ENCODE peak calls at places on chromosomes 6 and 20, in eight cellular contexts. F, R, V, N, M, D, J and Z are unnamed samples.

GRCh38 chr20:53355790-53356189 is 237.8 kb downstream of the ZNF217 start:
- DNase-seq in F (no peak), R (no peak), V (no peak), N (no peak), M (no peak), D (no peak), J (no peak), Z (no peak)

GRCh38 chr6:150490586-150490985 is 109.1 kb upstream of the PLEKHG1 start:
- DNase-seq in F (no peak), R (no peak), V (no peak), N (no peak), M (no peak), D (peak; percentile 39), J (no peak), Z (peak; percentile 33)

GRCh38 chr6:27795697-27796494 is 116.3 kb downstream of the OR2B2 start:
- DNase-seq in F (peak; percentile 88), R (no peak), V (peak; percentile 93), N (no peak), M (peak; percentile 84), D (peak; percentile 90), J (peak; percentile 95), Z (peak; percentile 94)

GRCh38 chr6:31267504-31268371 is 4.2 kb downstream of the HLA-C start:
- DNase-seq in F (no peak), R (no peak), V (no peak), N (no peak), M (no peak), D (no peak), J (no peak), Z (no peak)

GRCh38 chr20:47258745-47259695 is 97.5 kb downstream of the ZMYND8 start:
- DNase-seq in F (no peak), R (peak; percentile 68), V (peak; percentile 74), N (no peak), M (peak; percentile 48), D (peak; percentile 80), J (peak; percentile 81), Z (no peak)

GRCh38 chr6:138231399-138231886 is 13.2 kb upstream of the PBOV1 start:
- DNase-seq in F (no peak), R (no peak), V (no peak), N (no peak), M (no peak), D (peak; percentile 80), J (no peak), Z (peak; percentile 45)

GRCh38 chr6:119454694-119455093 is 105.1 kb upstream of the MAN1A1 start:
- DNase-seq in F (no peak), R (no peak), V (peak; percentile 12), N (no peak), M (peak; percentile 53), D (no peak), J (peak; percentile 30), Z (no peak)

GRCh38 chr20:57717797-57718196 is 8.0 kb upstream of the PMEPA1 start:
- DNase-seq in F (no peak), R (no peak), V (no peak), N (no peak), M (peak; percentile 77), D (peak; percentile 85), J (no peak), Z (no peak)

GRCh38 chr20:45343867-45344721 is 4.1 kb downstream of the SDC4 start:
- DNase-seq in F (no peak), R (no peak), V (peak; percentile 91), N (no peak), M (peak; percentile 97), D (peak; percentile 94), J (peak; percentile 89), Z (peak; percentile 85)

GRCh38 chr6:158222066-158222465 is 53.9 kb downstream of the GTF2H5 start:
- DNase-seq in F (no peak), R (no peak), V (no peak), N (no peak), M (no peak), D (no peak), J (no peak), Z (no peak)

GRCh38 chr20:59412251-59412650 is 111.8 kb downstream of the EDN3 start:
- DNase-seq in F (no peak), R (no peak), V (no peak), N (no peak), M (no peak), D (no peak), J (no peak), Z (no peak)

GRCh38 chr6:43203718-43204095 is 21.7 kb downstream of the CUL9 start:
- DNase-seq in F (no peak), R (peak; percentile 40), V (no peak), N (no peak), M (no peak), D (no peak), J (no peak), Z (no peak)

GRCh38 chr20:51381557-51381956 is 161.0 kb downstream of the NFATC2 start:
- DNase-seq in F (no peak), R (peak; percentile 40), V (no peak), N (no peak), M (no peak), D (no peak), J (no peak), Z (no peak)

GRCh38 chr6:158972241-158973233 is 27.5 kb downstream of the RSPH3 start:
- DNase-seq in F (peak; percentile 59), R (no peak), V (peak; percentile 77), N (no peak), M (peak; percentile 77), D (peak; percentile 67), J (peak; percentile 81), Z (peak; percentile 74)

GRCh38 chr6:167245586-167245985 is 45.5 kb upstream of the UNC93A start:
- DNase-seq in F (no peak), R (no peak), V (no peak), N (no peak), M (no peak), D (no peak), J (no peak), Z (no peak)

GRCh38 chr20:57263127-57263609 is 3.3 kb downstream of the BMP7 start:
- DNase-seq in F (no peak), R (no peak), V (no peak), N (no peak), M (no peak), D (peak; percentile 8), J (no peak), Z (no peak)

DNA sequence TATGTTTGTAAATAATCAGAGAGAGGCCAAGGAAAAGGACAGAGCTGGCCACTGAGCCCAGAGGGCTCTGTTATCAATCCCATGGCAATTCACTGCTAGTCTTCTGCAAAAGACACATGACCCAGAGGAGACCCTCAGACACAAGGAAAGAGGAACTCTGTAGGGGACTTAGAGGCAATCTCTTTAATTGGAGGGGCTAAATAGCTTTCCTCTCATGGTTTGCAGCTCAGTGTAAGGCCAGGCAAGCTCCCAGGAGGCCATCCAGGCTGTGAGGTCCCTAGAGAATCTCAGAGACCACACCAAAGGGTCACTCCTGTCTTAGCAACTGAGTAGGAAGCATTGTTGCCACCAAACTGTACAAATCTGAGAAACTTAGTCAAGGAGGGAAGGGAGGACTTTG is 10.0 kb upstream of the HLA-DOA start:
- DNase-seq in F (no peak), R (no peak), V (no peak), N (no peak), M (no peak), D (no peak), J (no peak), Z (no peak)
- H3K4me3 ChIP-seq in F (no peak overlapping the region), R (peak overlapping the region; percentile 23), V (no peak overlapping the region), N (peak overlapping the region; percentile 25), M (peak overlapping the region; percentile 62), D (no peak overlapping the region), J (no peak overlapping the region), Z (no peak overlapping the region)

GRCh38 chr6:76120302-76120701 is 47.8 kb upstream of the IMPG1 start:
- DNase-seq in F (no peak), R (no peak), V (no peak), N (no peak), M (no peak), D (no peak), J (no peak), Z (no peak)

DNA sequence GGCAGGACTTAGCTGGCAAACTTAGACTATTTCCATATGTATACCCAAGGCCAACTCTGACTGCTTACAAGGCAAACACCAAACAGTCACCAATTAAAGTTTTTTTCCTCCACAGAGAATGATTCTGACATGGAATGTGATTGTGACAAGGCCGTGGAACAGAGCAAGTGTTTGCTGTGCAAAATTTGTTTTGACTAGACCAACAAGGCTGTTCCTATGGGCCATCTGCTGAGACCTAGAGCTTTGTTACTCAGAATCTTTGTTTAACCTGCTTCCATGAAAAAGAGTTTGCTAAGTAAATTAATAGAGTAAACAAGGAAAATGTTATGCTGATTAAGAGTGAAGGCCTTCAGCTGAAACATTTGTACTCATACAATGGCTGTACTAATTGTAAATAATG is 51.5 kb upstream of the IMPG1 start:
- DNase-seq in F (no peak), R (no peak), V (no peak), N (no peak), M (no peak), D (no peak), J (no peak), Z (no peak)
- H3K4me3 ChIP-seq in F (no peak overlapping the region), R (no peak overlapping the region), V (no peak overlapping the region), N (no peak overlapping the region), M (no peak overlapping the region), D (no peak overlapping the region), J (no peak overlapping the region), Z (no peak overlapping the region)

GRCh38 chr6:41723936-41724637 is 11.3 kb downstream of the TFEB start:
- DNase-seq in F (no peak), R (no peak), V (no peak), N (no peak), M (no peak), D (no peak), J (no peak), Z (peak; percentile 41)

GRCh38 chr6:41720783-41721182 is 14.6 kb downstream of the TFEB start:
- DNase-seq in F (no peak), R (no peak), V (no peak), N (peak; percentile 28), M (no peak), D (no peak), J (no peak), Z (no peak)

GRCh38 chr6:41724638-41725501 is 10.5 kb downstream of the TFEB start:
- DNase-seq in F (no peak), R (no peak), V (no peak), N (no peak), M (no peak), D (no peak), J (no peak), Z (peak; percentile 56)

GRCh38 chr6:41721396-41721795 is 14.0 kb downstream of the TFEB start:
- DNase-seq in F (no peak), R (no peak), V (no peak), N (peak; percentile 2), M (no peak), D (no peak), J (no peak), Z (no peak)

GRCh38 chr6:41723178-41723935 is 12.1 kb downstream of the TFEB start:
- DNase-seq in F (peak; percentile 54), R (peak; percentile 93), V (peak; percentile 95), N (peak; percentile 91), M (peak; percentile 96), D (peak; percentile 83), J (peak; percentile 95), Z (peak; percentile 89)
- H3K4me3 ChIP-seq in F (no peak overlapping the region), R (no peak overlapping the region), V (no peak overlapping the region), N (peak overlapping the region; percentile 18), M (no peak overlapping the region), D (no peak overlapping the region), J (peak overlapping the region; percentile 24), Z (no peak overlapping the region)

DNA sequence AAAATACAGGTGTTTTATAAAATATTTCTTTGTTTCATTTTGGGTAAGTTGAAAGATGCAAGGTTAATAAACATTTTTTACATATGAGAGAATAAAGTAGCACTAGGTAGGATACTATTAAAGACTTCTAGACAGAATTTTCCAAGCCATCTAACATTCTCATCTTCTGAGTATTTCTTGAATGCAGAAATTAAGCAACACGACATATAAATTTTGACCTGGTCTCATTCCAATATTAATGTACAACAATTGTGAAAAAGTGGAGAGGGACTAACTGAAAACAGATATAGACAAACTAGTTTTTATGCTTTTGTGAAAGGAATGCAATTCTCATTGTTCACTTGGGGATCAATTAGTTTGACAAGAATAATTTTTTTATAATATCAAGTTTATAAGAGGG is 11.5 kb upstream of the FOXO3 start:
- DNase-seq in F (no peak), R (no peak), V (no peak), N (no peak), M (no peak), D (no peak), J (no peak), Z (no peak)
- H3K4me3 ChIP-seq in F (no peak overlapping the region), R (no peak overlapping the region), V (no peak overlapping the region), N (no peak overlapping the region), M (no peak overlapping the region), D (no peak overlapping the region), J (no peak overlapping the region), Z (no peak overlapping the region)